ENCODE peak calls at places on chromosomes 16 and 17, in ten cellular contexts. P is CD4-positive, CD25-positive, alpha-beta regulatory T cell; N is GM06990; G is thoracic aorta; L is BJ; Z is adrenal gland; C is neural progenitor cell; Y is OCI-LY7; X is kidney; V is IMR-90. H is an unnamed sample.

GRCh38 chr17:6381052-6381451 is 53.9 kb downstream of the AIPL1 start:
- DNase-seq in P (no peak), N (no peak), G (no peak), L (no peak), Z (no peak), C (no peak), Y (no peak), X (no peak), V (no peak), H (peak)

GRCh38 chr17:18966831-18967624 is 15.1 kb downstream of the SLC5A10 start:
- DNase-seq in P (no peak), N (no peak), G (no peak), L (no peak), Z (no peak), C (peak), Y (no peak), X (no peak), V (peak), H (peak)

GRCh38 chr16:49528564-49529150 is 155.1 kb downstream of the C16orf78 start:
- DNase-seq in P (no peak), N (no peak), G (no peak), L (no peak), Z (no peak), C (no peak), Y (no peak), X (no peak), V (no peak), H (peak)

GRCh38 chr16:29694384-29695195 is 15.6 kb downstream of the QPRT start:
- DNase-seq in P (no peak), N (no peak), G (no peak), L (no peak), Z (no peak), C (no peak), Y (no peak), X (peak), V (no peak), H (peak)

GRCh38 chr17:61619493-61619892 is 28.5 kb upstream of the NACA2 start:
- DNase-seq in P (no peak), N (no peak), G (no peak), L (no peak), Z (no peak), C (no peak), Y (peak), X (no peak), V (no peak), H (no peak)

GRCh38 chr16:13453325-13453724 is 466.6 kb upstream of the ERCC4 start:
- DNase-seq in P (no peak), N (no peak), G (no peak), L (no peak), Z (no peak), C (no peak), Y (no peak), X (no peak), V (no peak), H (no peak)

GRCh38 chr16:471353-472198 is 46.1 kb downstream of the RAB11FIP3 start:
- DNase-seq in P (no peak), N (no peak), G (no peak), L (no peak), Z (no peak), C (peak), Y (no peak), X (no peak), V (peak), H (peak)

GRCh38 chr17:2904135-2904534 is 107.9 kb downstream of the RAP1GAP2 start:
- DNase-seq in P (no peak), N (no peak), G (no peak), L (peak), Z (peak), C (peak), Y (no peak), X (peak), V (peak), H (peak)

GRCh38 chr16:89395150-89396142 is 94.9 kb downstream of the ANKRD11 start:
- DNase-seq in P (no peak), N (no peak), G (peak), L (peak), Z (peak), C (peak), Y (no peak), X (peak), V (peak), H (peak)

GRCh38 chr17:32314636-32315035 is 27.3 kb downstream of the C17orf75 start:
- DNase-seq in P (no peak), N (no peak), G (no peak), L (no peak), Z (no peak), C (no peak), Y (no peak), X (no peak), V (no peak), H (no peak)

GRCh38 chr17:11503292-11503691 is 95.0 kb upstream of the DNAH9 start:
- DNase-seq in P (no peak), N (no peak), G (no peak), L (no peak), Z (no peak), C (peak), Y (no peak), X (no peak), V (no peak), H (no peak)

GRCh38 chr17:72646176-72646575 is 446.3 kb downstream of the SLC39A11 start:
- DNase-seq in P (no peak), N (no peak), G (no peak), L (no peak), Z (no peak), C (no peak), Y (no peak), X (no peak), V (peak), H (no peak)

GRCh38 chr16:67302076-67302475 is 22.7 kb downstream of the PLEKHG4 start:
- DNase-seq in P (no peak), N (no peak), G (no peak), L (no peak), Z (no peak), C (no peak), Y (no peak), X (no peak), V (no peak), H (peak)

GRCh38 chr16:546909-547770 is 13.1 kb upstream of the PRR35 start:
- DNase-seq in P (peak), N (peak), G (no peak), L (no peak), Z (peak), C (peak), Y (no peak), X (peak), V (peak), H (peak)

GRCh38 chr16:68779891-68780290 is 42.8 kb downstream of the CDH1 start:
- DNase-seq in P (no peak), N (no peak), G (no peak), L (no peak), Z (no peak), C (no peak), Y (no peak), X (no peak), V (no peak), H (no peak)

GRCh38 chr17:30174556-30174955 is 57.9 kb downstream of the NSRP1 start:
- DNase-seq in P (no peak), N (no peak), G (no peak), L (no peak), Z (no peak), C (no peak), Y (no peak), X (no peak), V (no peak), H (no peak)

GRCh38 chr16:70749006-70749678 is 51.8 kb downstream of the VAC14 start:
- DNase-seq in P (no peak), N (no peak), G (no peak), L (no peak), Z (no peak), C (no peak), Y (no peak), X (no peak), V (no peak), H (no peak)

GRCh38 chr17:14307560-14308024 is 6.7 kb downstream of the HS3ST3B1 start:
- DNase-seq in P (no peak), N (no peak), G (no peak), L (peak), Z (no peak), C (no peak), Y (no peak), X (no peak), V (peak), H (peak)

GRCh38 chr16:345686-346231 is 6.8 kb downstream of the AXIN1 start:
- DNase-seq in P (no peak), N (no peak), G (no peak), L (no peak), Z (no peak), C (peak), Y (no peak), X (no peak), V (no peak), H (no peak)

GRCh38 chr17:4861052-4861451 is 27.9 kb downstream of the MINK1 start:
- DNase-seq in P (no peak), N (no peak), G (no peak), L (no peak), Z (no peak), C (no peak), Y (no peak), X (no peak), V (no peak), H (no peak)

GRCh38 chr16:69270395-69270794 is 40.8 kb upstream of the VPS4A start:
- DNase-seq in P (no peak), N (no peak), G (no peak), L (peak), Z (no peak), C (no peak), Y (no peak), X (no peak), V (peak), H (no peak)

GRCh38 chr17:58303981-58304734 is 23.4 kb upstream of the MPO start:
- DNase-seq in P (peak), N (peak), G (no peak), L (no peak), Z (peak), C (peak), Y (peak), X (peak), V (peak), H (peak)

GRCh38 chr17:40447148-40447644 is 3.9 kb downstream of the IGFBP4 start:
- DNase-seq in P (no peak), N (no peak), G (no peak), L (no peak), Z (no peak), C (no peak), Y (no peak), X (peak), V (no peak), H (peak)

GRCh38 chr17:40448213-40448638 is 5.0 kb downstream of the IGFBP4 start:
- DNase-seq in P (no peak), N (no peak), G (no peak), L (no peak), Z (peak), C (no peak), Y (no peak), X (no peak), V (peak), H (no peak)

GRCh38 chr17:40450175-40450574 is 6.9 kb downstream of the IGFBP4 start:
- DNase-seq in P (peak), N (no peak), G (no peak), L (no peak), Z (no peak), C (peak), Y (peak), X (no peak), V (peak), H (peak)

GRCh38 chr17:40451420-40451819 is 8.2 kb downstream of the IGFBP4 start:
- DNase-seq in P (no peak), N (no peak), G (peak), L (peak), Z (peak), C (no peak), Y (no peak), X (no peak), V (peak), H (peak)

DNA sequence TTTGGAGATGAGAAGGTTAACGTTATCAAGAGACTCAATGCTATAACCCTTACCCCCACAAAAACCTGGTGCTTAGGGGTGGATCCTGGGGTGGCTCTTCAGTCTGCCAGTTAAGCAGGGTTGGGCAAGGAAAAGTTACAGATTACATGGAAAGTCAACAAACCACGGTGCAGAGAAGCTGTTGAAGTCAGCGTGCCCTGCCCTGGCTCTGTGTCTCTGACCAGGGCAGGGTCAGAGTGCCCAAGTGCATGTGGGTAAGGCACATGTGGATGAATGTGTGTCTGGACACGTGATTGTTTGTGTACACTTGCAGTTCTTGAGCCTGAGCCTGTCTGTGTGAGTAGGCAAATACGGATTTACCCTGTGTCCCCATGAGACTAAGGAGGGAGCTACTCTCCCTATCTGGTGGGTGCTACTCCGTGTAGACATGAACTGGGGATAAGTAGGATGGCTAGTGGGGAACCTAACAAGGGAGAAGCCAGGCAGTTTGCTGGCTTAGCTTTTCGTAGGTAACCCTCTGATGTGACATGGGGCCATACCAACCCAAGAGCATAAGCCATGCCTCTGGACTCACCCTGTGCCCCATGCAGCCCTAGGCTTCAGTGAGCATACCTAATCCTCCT is 5.5 kb downstream of the IGFBP4 start:
- DNase-seq in P (no peak), N (no peak), G (no peak), L (no peak), Z (no peak), C (no peak), Y (no peak), X (no peak), V (peak), H (peak)
- H3K4me3 ChIP-seq in P (no peak), N (no peak), G (peak), L (peak), Z (no peak), C (no peak), Y (no peak), X (peak), V (peak), H (peak)

GRCh38 chr17:33966410-33967063 is 288.5 kb upstream of the CCL2 start:
- DNase-seq in P (no peak), N (no peak), G (no peak), L (no peak), Z (no peak), C (no peak), Y (no peak), X (no peak), V (no peak), H (no peak)
- H3K4me3 ChIP-seq in P (no peak), N (no peak), G (no peak), L (no peak), Z (no peak), C (no peak), Y (no peak), X (no peak), V (no peak), H (no peak)

DNA sequence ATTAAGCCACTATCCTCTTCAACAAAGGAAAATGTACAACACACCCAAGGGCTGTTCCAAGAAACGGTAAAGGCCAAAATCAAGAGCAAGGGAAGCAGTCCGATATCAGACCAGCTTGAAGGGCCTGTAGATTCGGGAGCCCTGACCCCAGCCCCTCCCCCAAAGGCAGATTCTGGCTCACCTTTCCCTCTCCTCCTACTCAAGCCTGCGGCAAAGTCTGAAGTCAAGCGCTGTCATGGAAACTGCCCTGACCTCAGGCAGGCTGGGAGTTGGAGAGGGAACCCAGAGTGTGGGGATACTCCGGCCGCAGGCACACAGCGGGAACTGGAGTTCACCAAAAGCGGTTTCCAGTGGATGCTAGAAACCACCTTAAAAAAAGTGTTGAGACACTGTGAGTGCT is 1.8 kb downstream of the ALYREF start:
- DNase-seq in P (no peak), N (no peak), G (no peak), L (no peak), Z (no peak), C (no peak), Y (no peak), X (no peak), V (no peak), H (peak)
- H3K4me3 ChIP-seq in P (peak), N (peak), G (no peak), L (no peak), Z (no peak), C (peak), Y (peak), X (no peak), V (no peak), H (no peak)

GRCh38 chr17:75513667-75514052 is 1.7 kb downstream of the CASKIN2 start:
- DNase-seq in P (no peak), N (no peak), G (no peak), L (no peak), Z (no peak), C (no peak), Y (no peak), X (peak), V (no peak), H (no peak)
- H3K4me3 ChIP-seq in P (no peak), N (no peak), G (peak), L (peak), Z (peak), C (no peak), Y (no peak), X (peak), V (no peak), H (no peak)

GRCh38 chr17:77881545-77881944 is 77.0 kb upstream of the TNRC6C start:
- DNase-seq in P (peak), N (peak), G (peak), L (no peak), Z (peak), C (no peak), Y (peak), X (peak), V (peak), H (peak)
- H3K4me3 ChIP-seq in P (peak), N (no peak), G (peak), L (no peak), Z (no peak), C (no peak), Y (peak), X (no peak), V (no peak), H (peak)

DNA sequence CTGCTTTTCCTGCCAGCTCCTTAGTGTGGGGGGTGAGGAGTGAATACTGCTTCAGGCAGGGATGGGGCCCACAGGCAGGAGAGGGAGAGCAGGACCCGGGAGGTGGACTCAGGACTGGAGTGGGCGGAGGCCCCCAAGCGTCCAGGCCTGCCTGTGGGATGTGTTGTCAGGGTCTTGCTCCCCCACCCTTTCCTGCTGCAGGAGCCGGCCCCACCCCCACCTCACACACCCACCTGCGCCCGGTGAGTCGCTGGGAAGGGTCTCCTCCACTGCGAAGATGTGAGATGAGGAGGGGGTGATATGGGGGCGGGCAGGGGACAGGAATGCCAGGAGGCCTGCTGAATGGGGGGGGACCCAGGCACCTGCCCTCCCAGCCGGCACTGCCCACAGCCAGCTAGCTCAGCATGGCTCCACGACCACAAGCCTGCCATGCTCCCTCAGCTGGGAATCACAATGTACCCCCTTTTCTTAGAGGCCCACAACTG is 1.1 kb downstream of the FAM171A2 start:
- DNase-seq in P (no peak), N (no peak), G (no peak), L (no peak), Z (no peak), C (peak), Y (no peak), X (peak), V (no peak), H (peak)
- H3K4me3 ChIP-seq in P (no peak), N (peak), G (peak), L (peak), Z (no peak), C (peak), Y (peak), X (no peak), V (peak), H (peak)

GRCh38 chr17:7700510-7700909 is 4.5 kb upstream of the EFNB3 start:
- DNase-seq in P (no peak), N (no peak), G (no peak), L (no peak), Z (no peak), C (no peak), Y (no peak), X (no peak), V (no peak), H (no peak)

GRCh38 chr17:7702776-7703175 is 2.2 kb upstream of the EFNB3 start:
- DNase-seq in P (no peak), N (no peak), G (no peak), L (no peak), Z (no peak), C (no peak), Y (no peak), X (no peak), V (no peak), H (no peak)

GRCh38 chr17:7704601-7705268 is at the start of gene EFNB3:
- DNase-seq in P (no peak), N (no peak), G (no peak), L (no peak), Z (no peak), C (peak), Y (no peak), X (peak), V (no peak), H (no peak)

GRCh38 chr17:7703584-7704574 is 1.1 kb upstream of the EFNB3 start:
- DNase-seq in P (no peak), N (no peak), G (no peak), L (no peak), Z (peak), C (peak), Y (peak), X (peak), V (no peak), H (no peak)

DNA sequence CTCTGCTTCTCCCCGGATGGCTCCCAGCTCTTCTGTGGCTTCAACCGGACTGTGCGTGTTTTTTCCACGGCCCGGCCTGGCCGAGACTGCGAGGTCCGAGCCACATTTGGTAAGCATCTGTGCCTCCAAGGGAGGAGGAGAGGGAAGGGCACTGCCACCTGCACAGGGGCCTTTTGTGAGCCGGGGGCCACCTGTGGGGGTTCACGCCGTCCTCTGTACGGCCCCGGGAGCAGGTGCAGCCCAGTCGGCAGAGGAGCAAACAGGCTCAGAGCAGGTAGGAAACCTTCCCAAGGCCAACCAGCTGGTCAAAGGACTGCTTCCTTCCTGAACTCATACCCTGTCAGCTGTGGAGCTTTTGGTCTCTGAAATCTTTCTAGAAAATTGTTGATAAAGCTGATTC is 3.3 kb upstream of the EFNB3 start:
- DNase-seq in P (no peak), N (no peak), G (no peak), L (no peak), Z (no peak), C (no peak), Y (no peak), X (no peak), V (no peak), H (no peak)
- H3K4me3 ChIP-seq in P (no peak), N (no peak), G (no peak), L (no peak), Z (no peak), C (no peak), Y (no peak), X (no peak), V (no peak), H (no peak)

DNA sequence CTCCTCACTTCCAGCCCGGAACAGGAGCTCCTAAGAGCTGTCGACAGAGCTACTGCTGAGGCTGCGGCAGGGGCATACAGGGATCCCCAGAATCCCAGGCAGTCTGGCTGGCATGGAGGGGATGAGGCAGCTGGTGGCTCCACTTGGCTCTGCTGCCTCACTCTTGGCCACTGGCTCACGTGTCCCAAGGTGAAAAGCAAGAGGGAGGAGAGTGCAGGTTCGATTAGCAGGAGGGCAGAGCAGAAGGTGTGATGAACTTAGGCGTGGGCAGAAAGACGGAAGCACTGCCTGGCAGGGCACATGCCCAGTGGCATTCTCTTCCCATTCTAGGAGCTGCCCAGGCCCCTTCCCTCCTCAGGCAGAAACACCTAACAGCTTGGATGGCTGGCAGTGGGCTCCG is 11.3 kb upstream of the TBX21 start:
- DNase-seq in P (no peak), N (no peak), G (no peak), L (no peak), Z (no peak), C (no peak), Y (no peak), X (no peak), V (no peak), H (no peak)
- H3K4me3 ChIP-seq in P (no peak), N (no peak), G (no peak), L (no peak), Z (no peak), C (no peak), Y (no peak), X (no peak), V (no peak), H (no peak)

GRCh38 chr16:2519711-2520080 is 475 bp upstream of the AMDHD2 start:
- DNase-seq in P (no peak), N (no peak), G (no peak), L (no peak), Z (no peak), C (no peak), Y (no peak), X (no peak), V (no peak), H (no peak)
- H3K4me3 ChIP-seq in P (peak), N (peak), G (peak), L (no peak), Z (no peak), C (peak), Y (peak), X (no peak), V (no peak), H (no peak)